ENCODE peak calls at places on chromosomes 13 and 19, in four cellular contexts. One of them, this sample, is unnamed.

GRCh38 chr19:5138606-5139594 is 170.0 kb downstream of the KDM4B start:
- DNase-seq in anterior cingulate cortex: no peak
- DNase-seq in cardiac fibroblast: peak
- DNase-seq in HEK293T: no peak
- DNase-seq in this sample: no peak

GRCh38 chr13:28750187-28751045 is 31.6 kb upstream of the SLC46A3 start:
- DNase-seq in anterior cingulate cortex: no peak
- DNase-seq in cardiac fibroblast: peak
- DNase-seq in HEK293T: no peak
- DNase-seq in this sample: no peak

GRCh38 chr13:105616313-105617075 is 919.0 kb downstream of the EFNB2 start:
- DNase-seq in anterior cingulate cortex: no peak
- DNase-seq in cardiac fibroblast: no peak
- DNase-seq in HEK293T: no peak
- DNase-seq in this sample: peak

GRCh38 chr13:28267495-28267894 is 129.2 kb downstream of the PAN3 start:
- DNase-seq in anterior cingulate cortex: no peak
- DNase-seq in cardiac fibroblast: no peak
- DNase-seq in HEK293T: no peak
- DNase-seq in this sample: no peak

GRCh38 chr19:40433391-40434216 is 7.8 kb upstream of the SERTAD1 start:
- DNase-seq in anterior cingulate cortex: peak
- DNase-seq in cardiac fibroblast: peak
- DNase-seq in HEK293T: peak
- DNase-seq in this sample: no peak

GRCh38 chr19:3649888-3650287 is 23.3 kb upstream of the CACTIN start:
- DNase-seq in anterior cingulate cortex: no peak
- DNase-seq in cardiac fibroblast: no peak
- DNase-seq in HEK293T: no peak
- DNase-seq in this sample: no peak

GRCh38 chr13:70310720-70311119 is 202.5 kb upstream of the KLHL1 start:
- DNase-seq in anterior cingulate cortex: no peak
- DNase-seq in cardiac fibroblast: no peak
- DNase-seq in HEK293T: peak
- DNase-seq in this sample: peak

GRCh38 chr19:56309511-56310185 is 5.0 kb downstream of the ZSCAN5A start:
- DNase-seq in anterior cingulate cortex: no peak
- DNase-seq in cardiac fibroblast: peak
- DNase-seq in HEK293T: peak
- DNase-seq in this sample: no peak

GRCh38 chr13:85665286-85665685 is 133.9 kb downstream of the SLITRK6 start:
- DNase-seq in anterior cingulate cortex: no peak
- DNase-seq in cardiac fibroblast: peak
- DNase-seq in HEK293T: no peak
- DNase-seq in this sample: no peak

GRCh38 chr13:27038323-27038722 is 133.3 kb downstream of the USP12 start:
- DNase-seq in anterior cingulate cortex: no peak
- DNase-seq in cardiac fibroblast: peak
- DNase-seq in HEK293T: no peak
- DNase-seq in this sample: peak

GRCh38 chr13:51999525-51999924 is 11.7 kb downstream of the ATP7B start:
- DNase-seq in anterior cingulate cortex: peak
- DNase-seq in cardiac fibroblast: no peak
- DNase-seq in HEK293T: no peak
- DNase-seq in this sample: no peak

GRCh38 chr13:37598572-37598971 is at the start of gene POSTN:
- DNase-seq in anterior cingulate cortex: no peak
- DNase-seq in cardiac fibroblast: peak
- DNase-seq in HEK293T: no peak
- DNase-seq in this sample: no peak

GRCh38 chr13:43301341-43301969 is 278.1 kb downstream of the DNAJC15 start:
- DNase-seq in anterior cingulate cortex: no peak
- DNase-seq in cardiac fibroblast: no peak
- DNase-seq in HEK293T: no peak
- DNase-seq in this sample: peak

GRCh38 chr19:23391239-23391638 is 4.0 kb downstream of the ZNF91 start:
- DNase-seq in anterior cingulate cortex: no peak
- DNase-seq in cardiac fibroblast: no peak
- DNase-seq in HEK293T: no peak
- DNase-seq in this sample: no peak

GRCh38 chr19:17450264-17451075 is 2.0 kb upstream of the TMEM221 start:
- DNase-seq in anterior cingulate cortex: no peak
- DNase-seq in cardiac fibroblast: no peak
- DNase-seq in HEK293T: no peak
- DNase-seq in this sample: no peak

GRCh38 chr13:66138172-66138811 is 1091.8 kb downstream of the PCDH9 start:
- DNase-seq in anterior cingulate cortex: no peak
- DNase-seq in cardiac fibroblast: no peak
- DNase-seq in HEK293T: no peak
- DNase-seq in this sample: no peak

GRCh38 chr13:73665279-73665678 is 468.9 kb downstream of the KLF12 start:
- DNase-seq in anterior cingulate cortex: no peak
- DNase-seq in cardiac fibroblast: no peak
- DNase-seq in HEK293T: no peak
- DNase-seq in this sample: no peak

GRCh38 chr13:40180776-40181175 is 485.7 kb downstream of the FOXO1 start:
- DNase-seq in anterior cingulate cortex: no peak
- DNase-seq in cardiac fibroblast: no peak
- DNase-seq in HEK293T: no peak
- DNase-seq in this sample: no peak

GRCh38 chr19:31177230-31177629 is 172.0 kb downstream of the TSHZ3 start:
- DNase-seq in anterior cingulate cortex: no peak
- DNase-seq in cardiac fibroblast: no peak
- DNase-seq in HEK293T: no peak
- DNase-seq in this sample: no peak

This sample was measured in NCI-H446 treated with DMSO at 0.1 percent for 48 hours.